ENCODE peak calls at places on chromosomes 4 and X, in nine cellular contexts. One of them, this sample, is unnamed.
A peak's percentile ranks its signal among the peaks of the same experiment; 100 is the strongest.

GRCh38 chrX:132443736-132444135 is 45.1 kb downstream of the MBNL3 start:
- DNase-seq in heart left ventricle: no peak
- DNase-seq in pancreas: no peak
- DNase-seq in RWPE1: no peak
- DNase-seq in MM.1S: no peak
- DNase-seq in psoas muscle: no peak
- DNase-seq in CD4-positive, alpha-beta T cell: no peak
- DNase-seq in transverse colon: no peak
- DNase-seq in endodermal cell: no peak
- DNase-seq in this sample: no peak

GRCh38 chrX:1392376-1393130 is 640 bp upstream of the SLC25A6 start:
- DNase-seq in psoas muscle: no peak
- DNase-seq in heart left ventricle: peak; percentile 81
- DNase-seq in CD4-positive, alpha-beta T cell: no peak
- DNase-seq in pancreas: peak; percentile 79
- DNase-seq in MM.1S: peak; percentile 32
- DNase-seq in transverse colon: peak; percentile 78
- DNase-seq in endodermal cell: peak; percentile 86
- DNase-seq in RWPE1: peak; percentile 45
- DNase-seq in this sample: no peak

GRCh38 chrX:119477812-119478232 is 9.6 kb downstream of the SLC25A5 start:
- DNase-seq in psoas muscle: no peak
- DNase-seq in RWPE1: no peak
- DNase-seq in pancreas: peak; percentile 56
- DNase-seq in endodermal cell: peak; percentile 19
- DNase-seq in transverse colon: peak; percentile 54
- DNase-seq in MM.1S: no peak
- DNase-seq in CD4-positive, alpha-beta T cell: no peak
- DNase-seq in heart left ventricle: no peak
- DNase-seq in this sample: no peak

GRCh38 chrX:48736303-48736702 is 25.2 kb upstream of the GLOD5 start:
- DNase-seq in heart left ventricle: no peak
- DNase-seq in RWPE1: no peak
- DNase-seq in CD4-positive, alpha-beta T cell: no peak
- DNase-seq in transverse colon: no peak
- DNase-seq in endodermal cell: no peak
- DNase-seq in MM.1S: no peak
- DNase-seq in psoas muscle: no peak
- DNase-seq in pancreas: no peak
- DNase-seq in this sample: no peak

GRCh38 chrX:69222103-69223090 is 57.1 kb upstream of the PJA1 start:
- DNase-seq in CD4-positive, alpha-beta T cell: peak; percentile 66
- DNase-seq in heart left ventricle: peak; percentile 58
- DNase-seq in endodermal cell: peak; percentile 93
- DNase-seq in psoas muscle: peak; percentile 56
- DNase-seq in RWPE1: peak; percentile 76
- DNase-seq in pancreas: peak; percentile 72
- DNase-seq in transverse colon: peak; percentile 65
- DNase-seq in MM.1S: peak; percentile 24
- DNase-seq in this sample: peak; percentile 1

GRCh38 chrX:10972731-10973130 is 138.4 kb upstream of the HCCS start:
- DNase-seq in transverse colon: no peak
- DNase-seq in heart left ventricle: no peak
- DNase-seq in endodermal cell: no peak
- DNase-seq in RWPE1: no peak
- DNase-seq in psoas muscle: no peak
- DNase-seq in pancreas: no peak
- DNase-seq in CD4-positive, alpha-beta T cell: no peak
- DNase-seq in MM.1S: no peak
- DNase-seq in this sample: no peak

GRCh38 chr4:122700178-122700725 is 32.3 kb upstream of the BBS12 start:
- DNase-seq in endodermal cell: peak; percentile 60
- DNase-seq in transverse colon: peak; percentile 65
- DNase-seq in psoas muscle: no peak
- DNase-seq in pancreas: peak; percentile 29
- DNase-seq in heart left ventricle: peak; percentile 85
- DNase-seq in MM.1S: no peak
- DNase-seq in CD4-positive, alpha-beta T cell: no peak
- DNase-seq in RWPE1: peak; percentile 88
- DNase-seq in this sample: no peak

GRCh38 chrX:118189628-118190027 is 73.0 kb upstream of the KLHL13 start:
- DNase-seq in CD4-positive, alpha-beta T cell: no peak
- DNase-seq in psoas muscle: no peak
- DNase-seq in pancreas: peak; percentile 41
- DNase-seq in endodermal cell: peak; percentile 44
- DNase-seq in transverse colon: no peak
- DNase-seq in heart left ventricle: no peak
- DNase-seq in MM.1S: no peak
- DNase-seq in RWPE1: no peak
- DNase-seq in this sample: no peak

GRCh38 chr4:4394644-4395043 is 7.7 kb downstream of the NSG1 start:
- DNase-seq in psoas muscle: no peak
- DNase-seq in RWPE1: no peak
- DNase-seq in CD4-positive, alpha-beta T cell: no peak
- DNase-seq in MM.1S: no peak
- DNase-seq in endodermal cell: peak; percentile 31
- DNase-seq in heart left ventricle: peak; percentile 13
- DNase-seq in transverse colon: no peak
- DNase-seq in pancreas: no peak
- DNase-seq in this sample: no peak

GRCh38 chrX:136781180-136781797 is 557 bp upstream of the ARHGEF6 start:
- DNase-seq in heart left ventricle: no peak
- DNase-seq in CD4-positive, alpha-beta T cell: no peak
- DNase-seq in pancreas: no peak
- DNase-seq in MM.1S: no peak
- DNase-seq in psoas muscle: peak; percentile 15
- DNase-seq in endodermal cell: no peak
- DNase-seq in RWPE1: no peak
- DNase-seq in transverse colon: no peak
- DNase-seq in this sample: no peak

GRCh38 chrX:103063191-103063845 is 653 bp downstream of the BEX1 start:
- DNase-seq in CD4-positive, alpha-beta T cell: no peak
- DNase-seq in MM.1S: peak; percentile 29
- DNase-seq in transverse colon: no peak
- DNase-seq in psoas muscle: no peak
- DNase-seq in endodermal cell: peak; percentile 81
- DNase-seq in pancreas: peak; percentile 56
- DNase-seq in heart left ventricle: no peak
- DNase-seq in RWPE1: peak; percentile 2
- DNase-seq in this sample: no peak

GRCh38 chr4:189001283-189001970 is 862.2 kb downstream of the TRIML1 start:
- DNase-seq in transverse colon: no peak
- DNase-seq in RWPE1: no peak
- DNase-seq in MM.1S: no peak
- DNase-seq in psoas muscle: no peak
- DNase-seq in heart left ventricle: no peak
- DNase-seq in CD4-positive, alpha-beta T cell: no peak
- DNase-seq in endodermal cell: no peak
- DNase-seq in pancreas: no peak
- DNase-seq in this sample: no peak

GRCh38 chr4:88818650-88819470 is 121.2 kb upstream of the NAP1L5 start:
- DNase-seq in RWPE1: peak; percentile 45
- DNase-seq in pancreas: no peak
- DNase-seq in MM.1S: peak; percentile 48
- DNase-seq in transverse colon: peak; percentile 71
- DNase-seq in CD4-positive, alpha-beta T cell: peak; percentile 30
- DNase-seq in endodermal cell: peak; percentile 79
- DNase-seq in heart left ventricle: no peak
- DNase-seq in psoas muscle: peak; percentile 18
- DNase-seq in this sample: peak; percentile 27

GRCh38 chr4:8794491-8794890 is 77.1 kb downstream of the HMX1 start:
- DNase-seq in heart left ventricle: no peak
- DNase-seq in CD4-positive, alpha-beta T cell: no peak
- DNase-seq in MM.1S: no peak
- DNase-seq in psoas muscle: no peak
- DNase-seq in transverse colon: no peak
- DNase-seq in pancreas: no peak
- DNase-seq in endodermal cell: no peak
- DNase-seq in RWPE1: no peak
- DNase-seq in this sample: no peak

GRCh38 chr4:8790749-8791148 is 80.9 kb downstream of the HMX1 start:
- DNase-seq in CD4-positive, alpha-beta T cell: no peak
- DNase-seq in RWPE1: no peak
- DNase-seq in MM.1S: no peak
- DNase-seq in heart left ventricle: no peak
- DNase-seq in pancreas: no peak
- DNase-seq in endodermal cell: no peak
- DNase-seq in transverse colon: no peak
- DNase-seq in psoas muscle: no peak
- DNase-seq in this sample: no peak

GRCh38 chr4:8793571-8794160 is 78.0 kb downstream of the HMX1 start:
- DNase-seq in CD4-positive, alpha-beta T cell: no peak
- DNase-seq in heart left ventricle: no peak
- DNase-seq in psoas muscle: no peak
- DNase-seq in transverse colon: no peak
- DNase-seq in endodermal cell: no peak
- DNase-seq in pancreas: no peak
- DNase-seq in MM.1S: no peak
- DNase-seq in RWPE1: no peak
- DNase-seq in this sample: no peak

GRCh38 chr4:8791609-8792008 is 80.0 kb downstream of the HMX1 start:
- DNase-seq in endodermal cell: no peak
- DNase-seq in RWPE1: no peak
- DNase-seq in psoas muscle: no peak
- DNase-seq in pancreas: no peak
- DNase-seq in CD4-positive, alpha-beta T cell: no peak
- DNase-seq in heart left ventricle: no peak
- DNase-seq in transverse colon: no peak
- DNase-seq in MM.1S: no peak
- DNase-seq in this sample: no peak

DNA sequence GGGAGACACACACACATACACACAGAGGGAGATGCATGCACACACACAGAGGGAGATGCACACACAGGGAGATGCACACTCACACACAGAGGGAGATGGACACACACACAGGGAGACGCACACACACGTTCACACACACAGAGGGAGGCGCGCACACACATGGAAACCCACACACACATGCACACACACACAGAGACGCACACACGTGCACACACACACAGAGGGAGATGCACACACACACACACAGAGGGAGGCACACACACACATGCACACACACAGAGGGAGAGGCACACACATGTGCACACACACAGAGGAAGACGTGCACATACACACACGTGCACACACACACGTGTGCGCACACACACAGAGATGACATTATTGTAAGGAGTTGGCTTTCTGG is 79.1 kb downstream of the HMX1 start:
- DNase-seq in endodermal cell: no peak
- DNase-seq in RWPE1: no peak
- DNase-seq in heart left ventricle: no peak
- DNase-seq in pancreas: no peak
- DNase-seq in CD4-positive, alpha-beta T cell: no peak
- DNase-seq in MM.1S: no peak
- DNase-seq in psoas muscle: no peak
- DNase-seq in transverse colon: no peak
- DNase-seq in this sample: no peak
- H3K27ac ChIP-seq in endodermal cell: no peak overlapping the region
- H3K27ac ChIP-seq in RWPE1: no peak overlapping the region
- H3K27ac ChIP-seq in heart left ventricle: no peak overlapping the region
- H3K27ac ChIP-seq in pancreas: no peak overlapping the region
- H3K27ac ChIP-seq in CD4-positive, alpha-beta T cell: no peak overlapping the region
- H3K27ac ChIP-seq in MM.1S: no peak overlapping the region
- H3K27ac ChIP-seq in psoas muscle: no peak overlapping the region
- H3K27ac ChIP-seq in transverse colon: no peak overlapping the region
- H3K27ac ChIP-seq in this sample: no peak overlapping the region

GRCh38 chr4:185711764-185712163 is 100.2 kb downstream of the SORBS2 start:
- DNase-seq in pancreas: no peak
- DNase-seq in MM.1S: no peak
- DNase-seq in heart left ventricle: no peak
- DNase-seq in RWPE1: peak; percentile 40
- DNase-seq in endodermal cell: no peak
- DNase-seq in CD4-positive, alpha-beta T cell: no peak
- DNase-seq in psoas muscle: no peak
- DNase-seq in transverse colon: no peak
- DNase-seq in this sample: no peak
- H3K27ac ChIP-seq in pancreas: peak overlapping the region; percentile 42
- H3K27ac ChIP-seq in MM.1S: no peak overlapping the region
- H3K27ac ChIP-seq in heart left ventricle: peak overlapping the region; percentile 45
- H3K27ac ChIP-seq in RWPE1: no peak overlapping the region
- H3K27ac ChIP-seq in endodermal cell: no peak overlapping the region
- H3K27ac ChIP-seq in CD4-positive, alpha-beta T cell: no peak overlapping the region
- H3K27ac ChIP-seq in psoas muscle: no peak overlapping the region
- H3K27ac ChIP-seq in transverse colon: no peak overlapping the region
- H3K27ac ChIP-seq in this sample: no peak overlapping the region

DNA sequence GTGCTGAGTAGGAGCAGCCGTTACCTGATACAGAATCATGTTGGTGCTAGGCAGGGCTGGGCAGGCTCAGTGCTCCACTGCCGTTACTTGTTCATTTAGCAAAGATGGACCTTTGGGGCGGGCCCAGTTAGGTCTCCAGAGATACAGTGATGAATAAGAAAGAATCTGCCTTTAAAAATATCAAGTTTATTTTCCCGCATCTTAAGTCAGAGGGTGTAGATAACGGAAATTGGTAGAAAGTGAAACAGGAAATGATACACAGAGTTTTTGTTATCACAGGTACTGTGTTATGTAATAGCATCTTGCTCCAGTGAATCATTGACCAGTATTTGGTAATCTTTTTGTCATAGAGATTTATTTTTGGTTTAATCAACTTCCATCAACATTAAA is 5.5 kb downstream of the TMEM131L start:
- DNase-seq in CD4-positive, alpha-beta T cell: no peak
- DNase-seq in endodermal cell: no peak
- DNase-seq in RWPE1: peak; percentile 42
- DNase-seq in transverse colon: no peak
- DNase-seq in pancreas: no peak
- DNase-seq in MM.1S: no peak
- DNase-seq in psoas muscle: no peak
- DNase-seq in heart left ventricle: no peak
- DNase-seq in this sample: no peak
- H3K27ac ChIP-seq in CD4-positive, alpha-beta T cell: peak overlapping the region; percentile 87
- H3K27ac ChIP-seq in endodermal cell: no peak overlapping the region
- H3K27ac ChIP-seq in RWPE1: peak overlapping the region; percentile 65
- H3K27ac ChIP-seq in transverse colon: no peak overlapping the region
- H3K27ac ChIP-seq in pancreas: peak overlapping the region; percentile 57
- H3K27ac ChIP-seq in MM.1S: no peak overlapping the region
- H3K27ac ChIP-seq in psoas muscle: peak overlapping the region; percentile 98
- H3K27ac ChIP-seq in heart left ventricle: no peak overlapping the region
- H3K27ac ChIP-seq in this sample: no peak overlapping the region

DNA sequence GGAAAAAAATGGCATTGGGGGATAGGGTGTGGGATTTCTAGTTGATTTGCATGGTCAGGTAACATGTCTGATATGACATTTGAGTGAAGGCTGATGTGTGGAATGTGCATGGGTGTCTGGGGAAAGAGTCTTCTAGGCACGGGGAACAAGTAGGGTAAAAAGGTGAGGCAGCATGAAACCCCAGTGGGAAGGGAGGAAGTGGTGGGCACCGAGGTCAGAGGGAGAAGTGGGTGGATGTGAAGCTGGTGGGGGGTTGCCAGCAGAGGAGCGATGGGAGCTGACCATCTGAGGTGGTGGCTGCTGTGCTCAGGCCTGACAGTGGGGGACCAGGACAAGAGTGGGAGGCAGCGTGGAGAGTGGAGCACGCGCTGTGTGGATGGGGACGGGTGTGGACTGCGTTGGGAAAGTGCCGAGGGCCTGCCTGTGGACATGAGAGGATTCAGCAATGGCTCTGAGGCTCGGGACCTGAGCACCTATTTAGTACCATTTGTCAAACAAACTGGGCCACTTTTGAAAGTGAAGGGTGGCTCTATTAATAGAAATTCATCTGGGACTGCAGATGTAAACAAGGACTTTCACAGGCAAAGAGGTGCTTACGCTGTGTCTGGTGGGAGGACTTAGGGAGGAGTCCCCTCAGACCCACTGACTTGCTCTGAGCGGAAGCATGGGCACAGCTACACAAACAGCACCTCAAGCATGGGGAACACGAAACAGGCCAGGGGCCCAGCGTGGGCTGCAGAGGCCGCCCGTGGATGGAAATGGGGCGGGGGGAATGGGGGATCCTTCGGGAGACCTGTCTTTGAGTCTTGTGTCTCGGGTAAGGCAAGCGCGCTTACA is 16.7 kb upstream of the S100P start:
- DNase-seq in CD4-positive, alpha-beta T cell: no peak
- DNase-seq in heart left ventricle: no peak
- DNase-seq in transverse colon: no peak
- DNase-seq in pancreas: no peak
- DNase-seq in endodermal cell: no peak
- DNase-seq in RWPE1: no peak
- DNase-seq in psoas muscle: no peak
- DNase-seq in MM.1S: no peak
- DNase-seq in this sample: no peak
- H3K27ac ChIP-seq in CD4-positive, alpha-beta T cell: no peak overlapping the region
- H3K27ac ChIP-seq in heart left ventricle: no peak overlapping the region
- H3K27ac ChIP-seq in transverse colon: no peak overlapping the region
- H3K27ac ChIP-seq in pancreas: no peak overlapping the region
- H3K27ac ChIP-seq in endodermal cell: no peak overlapping the region
- H3K27ac ChIP-seq in RWPE1: peak overlapping the region; percentile 25
- H3K27ac ChIP-seq in psoas muscle: no peak overlapping the region
- H3K27ac ChIP-seq in MM.1S: no peak overlapping the region
- H3K27ac ChIP-seq in this sample: no peak overlapping the region